ENCODE peak calls at places on chromosomes 12 and 14, in eight cellular contexts. One of them, this sample, is unnamed.

GRCh38 chr12:26116829-26117228 is 8.0 kb downstream of the BHLHE41 start:
- DNase-seq in posterior cingulate gyrus: no peak
- DNase-seq in mammary epithelial cell: peak
- DNase-seq in C1 segment of cervical spinal cord: no peak
- DNase-seq in amniotic stem cell: no peak
- DNase-seq in left ventricle myocardium superior: no peak
- DNase-seq in LoVo: no peak
- DNase-seq in NT2/D1: no peak
- DNase-seq in this sample: no peak

GRCh38 chr14:65243766-65244442 is 141.6 kb upstream of the MAX start:
- DNase-seq in posterior cingulate gyrus: no peak
- DNase-seq in mammary epithelial cell: no peak
- DNase-seq in C1 segment of cervical spinal cord: no peak
- DNase-seq in amniotic stem cell: no peak
- DNase-seq in left ventricle myocardium superior: no peak
- DNase-seq in LoVo: no peak
- DNase-seq in NT2/D1: no peak
- DNase-seq in this sample: no peak

GRCh38 chr12:26612203-26612602 is 220.8 kb downstream of the ITPR2 start:
- DNase-seq in posterior cingulate gyrus: no peak
- DNase-seq in mammary epithelial cell: no peak
- DNase-seq in C1 segment of cervical spinal cord: no peak
- DNase-seq in amniotic stem cell: no peak
- DNase-seq in left ventricle myocardium superior: no peak
- DNase-seq in LoVo: no peak
- DNase-seq in NT2/D1: no peak
- DNase-seq in this sample: no peak

GRCh38 chr12:76111209-76111749 is 26.8 kb upstream of the NAP1L1 start:
- DNase-seq in posterior cingulate gyrus: no peak
- DNase-seq in mammary epithelial cell: no peak
- DNase-seq in C1 segment of cervical spinal cord: no peak
- DNase-seq in amniotic stem cell: no peak
- DNase-seq in left ventricle myocardium superior: no peak
- DNase-seq in LoVo: no peak
- DNase-seq in NT2/D1: no peak
- DNase-seq in this sample: no peak

GRCh38 chr12:121145221-121145620 is 12.5 kb downstream of the P2RX7 start:
- DNase-seq in posterior cingulate gyrus: no peak
- DNase-seq in mammary epithelial cell: no peak
- DNase-seq in C1 segment of cervical spinal cord: no peak
- DNase-seq in amniotic stem cell: no peak
- DNase-seq in left ventricle myocardium superior: no peak
- DNase-seq in LoVo: no peak
- DNase-seq in NT2/D1: no peak
- DNase-seq in this sample: no peak

GRCh38 chr12:7061596-7061995 is 1.1 kb downstream of the C1S start:
- DNase-seq in posterior cingulate gyrus: no peak
- DNase-seq in mammary epithelial cell: no peak
- DNase-seq in C1 segment of cervical spinal cord: no peak
- DNase-seq in amniotic stem cell: no peak
- DNase-seq in left ventricle myocardium superior: no peak
- DNase-seq in LoVo: no peak
- DNase-seq in NT2/D1: no peak
- DNase-seq in this sample: no peak

GRCh38 chr12:116697305-116698130 is 40.4 kb downstream of the SPRING1 start:
- DNase-seq in posterior cingulate gyrus: no peak
- DNase-seq in mammary epithelial cell: no peak
- DNase-seq in C1 segment of cervical spinal cord: no peak
- DNase-seq in amniotic stem cell: no peak
- DNase-seq in left ventricle myocardium superior: peak
- DNase-seq in LoVo: no peak
- DNase-seq in NT2/D1: peak
- DNase-seq in this sample: no peak

GRCh38 chr12:65536876-65537661 is 258.6 kb downstream of the MSRB3 start:
- DNase-seq in posterior cingulate gyrus: no peak
- DNase-seq in mammary epithelial cell: peak
- DNase-seq in C1 segment of cervical spinal cord: no peak
- DNase-seq in amniotic stem cell: peak
- DNase-seq in left ventricle myocardium superior: no peak
- DNase-seq in LoVo: peak
- DNase-seq in NT2/D1: no peak
- DNase-seq in this sample: no peak

GRCh38 chr12:67352682-67353081 is 83.5 kb downstream of the CAND1 start:
- DNase-seq in posterior cingulate gyrus: no peak
- DNase-seq in mammary epithelial cell: peak
- DNase-seq in C1 segment of cervical spinal cord: no peak
- DNase-seq in amniotic stem cell: no peak
- DNase-seq in left ventricle myocardium superior: no peak
- DNase-seq in LoVo: no peak
- DNase-seq in NT2/D1: no peak
- DNase-seq in this sample: no peak

GRCh38 chr14:23950411-23951135 is 3.0 kb upstream of the DHRS4 start:
- DNase-seq in posterior cingulate gyrus: no peak
- DNase-seq in mammary epithelial cell: no peak
- DNase-seq in C1 segment of cervical spinal cord: no peak
- DNase-seq in amniotic stem cell: no peak
- DNase-seq in left ventricle myocardium superior: no peak
- DNase-seq in LoVo: no peak
- DNase-seq in NT2/D1: no peak
- DNase-seq in this sample: no peak

GRCh38 chr14:81400852-81401251 is 728 bp upstream of the STON2 start:
- DNase-seq in posterior cingulate gyrus: no peak
- DNase-seq in mammary epithelial cell: peak
- DNase-seq in C1 segment of cervical spinal cord: no peak
- DNase-seq in amniotic stem cell: peak
- DNase-seq in left ventricle myocardium superior: no peak
- DNase-seq in LoVo: peak
- DNase-seq in NT2/D1: no peak
- DNase-seq in this sample: no peak

GRCh38 chr12:130031571-130032189 is 127.9 kb upstream of the TMEM132D start:
- DNase-seq in posterior cingulate gyrus: peak
- DNase-seq in mammary epithelial cell: no peak
- DNase-seq in C1 segment of cervical spinal cord: no peak
- DNase-seq in amniotic stem cell: no peak
- DNase-seq in left ventricle myocardium superior: peak
- DNase-seq in LoVo: peak
- DNase-seq in NT2/D1: peak
- DNase-seq in this sample: no peak

GRCh38 chr12:21546721-21547120 is 20.6 kb downstream of the SPX start:
- DNase-seq in posterior cingulate gyrus: no peak
- DNase-seq in mammary epithelial cell: no peak
- DNase-seq in C1 segment of cervical spinal cord: no peak
- DNase-seq in amniotic stem cell: no peak
- DNase-seq in left ventricle myocardium superior: no peak
- DNase-seq in LoVo: no peak
- DNase-seq in NT2/D1: no peak
- DNase-seq in this sample: no peak

GRCh38 chr12:128820723-128821432 is 2.9 kb downstream of the SLC15A4 start:
- DNase-seq in posterior cingulate gyrus: no peak
- DNase-seq in mammary epithelial cell: no peak
- DNase-seq in C1 segment of cervical spinal cord: no peak
- DNase-seq in amniotic stem cell: no peak
- DNase-seq in left ventricle myocardium superior: peak
- DNase-seq in LoVo: no peak
- DNase-seq in NT2/D1: no peak
- DNase-seq in this sample: no peak

GRCh38 chr14:74257078-74257987 is 18.1 kb downstream of the VSX2 start:
- DNase-seq in posterior cingulate gyrus: no peak
- DNase-seq in mammary epithelial cell: no peak
- DNase-seq in C1 segment of cervical spinal cord: no peak
- DNase-seq in amniotic stem cell: no peak
- DNase-seq in left ventricle myocardium superior: peak
- DNase-seq in LoVo: peak
- DNase-seq in NT2/D1: no peak
- DNase-seq in this sample: peak

GRCh38 chr12:70338531-70338930 is 27.6 kb upstream of the KCNMB4 start:
- DNase-seq in posterior cingulate gyrus: no peak
- DNase-seq in mammary epithelial cell: no peak
- DNase-seq in C1 segment of cervical spinal cord: no peak
- DNase-seq in amniotic stem cell: no peak
- DNase-seq in left ventricle myocardium superior: no peak
- DNase-seq in LoVo: no peak
- DNase-seq in NT2/D1: no peak
- DNase-seq in this sample: no peak

GRCh38 chr12:79260923-79261322 is 396.3 kb downstream of the SYT1 start:
- DNase-seq in posterior cingulate gyrus: no peak
- DNase-seq in mammary epithelial cell: no peak
- DNase-seq in C1 segment of cervical spinal cord: no peak
- DNase-seq in amniotic stem cell: no peak
- DNase-seq in left ventricle myocardium superior: no peak
- DNase-seq in LoVo: no peak
- DNase-seq in NT2/D1: no peak
- DNase-seq in this sample: no peak

GRCh38 chr14:71403673-71404072 is 496.4 kb downstream of the PCNX1 start:
- DNase-seq in posterior cingulate gyrus: no peak
- DNase-seq in mammary epithelial cell: peak
- DNase-seq in C1 segment of cervical spinal cord: no peak
- DNase-seq in amniotic stem cell: no peak
- DNase-seq in left ventricle myocardium superior: no peak
- DNase-seq in LoVo: no peak
- DNase-seq in NT2/D1: no peak
- DNase-seq in this sample: peak

GRCh38 chr14:82642425-82642824 is 1108.8 kb upstream of the SEL1L start:
- DNase-seq in posterior cingulate gyrus: peak
- DNase-seq in mammary epithelial cell: no peak
- DNase-seq in C1 segment of cervical spinal cord: no peak
- DNase-seq in amniotic stem cell: no peak
- DNase-seq in left ventricle myocardium superior: peak
- DNase-seq in LoVo: no peak
- DNase-seq in NT2/D1: peak
- DNase-seq in this sample: peak

GRCh38 chr12:93279849-93280412 is 97.8 kb upstream of the NUDT4 start:
- DNase-seq in posterior cingulate gyrus: no peak
- DNase-seq in mammary epithelial cell: no peak
- DNase-seq in C1 segment of cervical spinal cord: no peak
- DNase-seq in amniotic stem cell: no peak
- DNase-seq in left ventricle myocardium superior: no peak
- DNase-seq in LoVo: no peak
- DNase-seq in NT2/D1: no peak
- DNase-seq in this sample: no peak

GRCh38 chr12:5050542-5050941 is 6.9 kb downstream of the KCNA5 start:
- DNase-seq in posterior cingulate gyrus: no peak
- DNase-seq in mammary epithelial cell: no peak
- DNase-seq in C1 segment of cervical spinal cord: no peak
- DNase-seq in amniotic stem cell: no peak
- DNase-seq in left ventricle myocardium superior: no peak
- DNase-seq in LoVo: no peak
- DNase-seq in NT2/D1: no peak
- DNase-seq in this sample: no peak

GRCh38 chr12:102023343-102023930 is 38.4 kb downstream of the WASHC3 start:
- DNase-seq in posterior cingulate gyrus: no peak
- DNase-seq in mammary epithelial cell: peak
- DNase-seq in C1 segment of cervical spinal cord: no peak
- DNase-seq in amniotic stem cell: no peak
- DNase-seq in left ventricle myocardium superior: no peak
- DNase-seq in LoVo: no peak
- DNase-seq in NT2/D1: no peak
- DNase-seq in this sample: no peak